ENCODE peak calls at places on chromosomes 4 and X, in four cellular contexts. U is lower lobe of right lung, P is colonic mucosa, J is left ventricle myocardium inferior. I is an unnamed sample.

GRCh38 chr4:182263562-182263961 is 20.4 kb downstream of the TENM3 start:
- DNase-seq in U (no peak), J (no peak), P (no peak), I (no peak)

GRCh38 chrX:68989865-68990606 is 161.2 kb downstream of the EFNB1 start:
- DNase-seq in U (no peak), J (no peak), P (no peak), I (no peak)

GRCh38 chr4:155085843-155086530 is 122.4 kb upstream of the NPY2R start:
- DNase-seq in J (no peak), U (no peak), P (no peak), I (no peak)

GRCh38 chr4:100657187-100657586 is 139.4 kb upstream of the EMCN start:
- DNase-seq in P (no peak), J (no peak), U (no peak), I (no peak)

GRCh38 chrX:45747905-45748304 is 547.2 kb upstream of the DIPK2B start:
- DNase-seq in P (no peak), J (no peak), U (no peak), I (no peak)

GRCh38 chr4:7394681-7395451 is 39.9 kb downstream of the PSAPL1 start:
- DNase-seq in U (peak), P (no peak), J (no peak), I (peak)

GRCh38 chr4:175459571-175459970 is 352.5 kb downstream of the GPM6A start:
- DNase-seq in P (no peak), U (no peak), J (no peak), I (no peak)

GRCh38 chr4:140691369-140691768 is 64.8 kb downstream of the TBC1D9 start:
- DNase-seq in J (no peak), U (no peak), P (no peak), I (no peak)

GRCh38 chr4:6963139-6963611 is 53.5 kb downstream of the TBC1D14 start:
- DNase-seq in U (no peak), J (no peak), P (no peak), I (no peak)

GRCh38 chr4:74446896-74447295 is 2.0 kb downstream of the AREG start:
- DNase-seq in U (no peak), J (no peak), P (no peak), I (no peak)

GRCh38 chrX:96692454-96692853 is 7.8 kb downstream of the DIAPH2 start:
- DNase-seq in P (no peak), U (no peak), J (no peak), I (no peak)

GRCh38 chrX:129748265-129748664 is 9.5 kb downstream of the XPNPEP2 start:
- DNase-seq in P (no peak), U (no peak), J (no peak), I (no peak)

GRCh38 chr4:62191446-62191845 is 991.3 kb downstream of the ADGRL3 start:
- DNase-seq in P (no peak), U (no peak), J (no peak), I (no peak)

GRCh38 chrX:71911731-71912050 is 1.0 kb downstream of the NHSL2 start:
- DNase-seq in J (no peak), U (no peak), P (no peak), I (no peak)

GRCh38 chrX:17226736-17227135 is 148.3 kb upstream of the NHS start:
- DNase-seq in U (no peak), J (no peak), P (no peak), I (no peak)

GRCh38 chr4:1825326-1825725 is 30.6 kb downstream of the LETM1 start:
- DNase-seq in U (no peak), J (no peak), P (no peak), I (no peak)

GRCh38 chrX:122622800-122623199 is 561.3 kb upstream of the GRIA3 start:
- DNase-seq in P (no peak), J (no peak), U (no peak), I (no peak)

GRCh38 chrX:123184858-123185251 is 777 bp downstream of the GRIA3 start:
- DNase-seq in P (peak), U (no peak), J (no peak), I (no peak)

GRCh38 chr4:167897116-167897515 is 195.2 kb upstream of the ANXA10 start:
- DNase-seq in U (no peak), J (no peak), P (no peak), I (no peak)

DNA sequence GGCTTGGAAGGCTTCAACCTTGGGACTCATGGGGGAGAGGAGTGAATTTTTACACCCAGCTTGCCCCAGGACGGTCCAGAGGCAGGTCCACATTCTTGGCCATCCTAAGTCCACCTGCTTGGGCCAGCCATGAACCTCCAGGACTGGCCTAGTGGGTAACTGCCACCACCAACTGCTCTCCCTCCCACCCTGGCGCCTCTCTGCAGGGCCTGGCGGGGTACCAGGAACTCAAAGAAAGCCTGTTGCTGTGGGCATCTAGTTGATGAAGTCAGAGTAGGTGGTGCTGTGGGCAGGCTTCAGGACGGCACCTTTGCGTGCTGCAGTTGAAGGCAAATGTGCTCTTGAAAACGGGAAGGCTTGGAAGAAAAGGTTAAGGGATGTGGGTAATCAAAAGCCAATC is 12.0 kb downstream of the BCOR start:
- DNase-seq in U (no peak), J (no peak), P (no peak), I (no peak)
- H3K27ac ChIP-seq in U (no peak), J (no peak), P (no peak), I (peak)

GRCh38 chrX:132480581-132481203 is 8.1 kb downstream of the MBNL3 start:
- DNase-seq in P (peak), J (no peak), U (peak), I (no peak)
- H3K4me3 ChIP-seq in P (peak), J (peak), U (peak), I (peak)

DNA sequence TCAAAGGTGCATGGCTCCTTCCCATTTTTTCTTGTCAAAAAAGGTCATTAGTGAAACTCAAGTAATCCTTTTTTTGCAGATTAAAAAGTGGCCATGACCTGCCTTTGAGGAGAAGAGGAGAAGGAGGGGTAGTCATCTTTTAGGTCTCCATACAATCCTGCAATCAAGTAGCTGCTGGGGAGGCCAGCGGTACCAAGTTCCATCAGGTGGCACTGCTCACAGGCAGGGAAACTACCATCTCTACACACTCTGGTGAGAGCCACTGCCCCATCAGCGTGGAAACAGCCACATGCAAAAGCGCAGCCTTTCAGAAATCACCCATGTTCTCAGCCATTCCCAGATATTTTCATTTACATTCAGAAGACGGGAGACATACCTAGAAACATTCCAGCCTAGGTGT is 162.0 kb downstream of the TSPAN5 start:
- DNase-seq in P (no peak), J (no peak), U (no peak), I (no peak)
- TF ChIP-seq CTCF in P (no peak), J (no peak), U (no peak), I (no peak)

DNA sequence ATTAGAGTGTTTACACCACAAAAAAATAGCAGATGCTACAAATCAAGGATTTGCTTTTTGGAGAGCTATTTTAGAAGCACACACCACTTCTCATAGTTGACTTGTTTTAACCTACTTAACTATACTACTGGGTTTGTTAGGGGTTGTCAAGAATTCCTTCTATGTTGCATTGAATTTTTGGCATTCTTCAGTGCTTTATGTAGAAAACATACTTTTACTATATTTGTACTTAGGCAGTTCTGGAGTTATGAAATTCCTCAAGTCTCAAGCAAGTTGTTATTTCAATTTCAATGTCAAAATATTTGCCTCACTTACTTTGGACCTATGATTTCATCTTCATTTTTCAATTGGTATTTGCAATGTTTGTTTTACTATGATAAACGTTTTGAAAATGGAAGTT is 449.6 kb downstream of the GLUD2 start:
- DNase-seq in J (no peak), P (no peak), U (no peak), I (no peak)
- H3K27ac ChIP-seq in J (no peak), P (no peak), U (no peak), I (no peak)

DNA sequence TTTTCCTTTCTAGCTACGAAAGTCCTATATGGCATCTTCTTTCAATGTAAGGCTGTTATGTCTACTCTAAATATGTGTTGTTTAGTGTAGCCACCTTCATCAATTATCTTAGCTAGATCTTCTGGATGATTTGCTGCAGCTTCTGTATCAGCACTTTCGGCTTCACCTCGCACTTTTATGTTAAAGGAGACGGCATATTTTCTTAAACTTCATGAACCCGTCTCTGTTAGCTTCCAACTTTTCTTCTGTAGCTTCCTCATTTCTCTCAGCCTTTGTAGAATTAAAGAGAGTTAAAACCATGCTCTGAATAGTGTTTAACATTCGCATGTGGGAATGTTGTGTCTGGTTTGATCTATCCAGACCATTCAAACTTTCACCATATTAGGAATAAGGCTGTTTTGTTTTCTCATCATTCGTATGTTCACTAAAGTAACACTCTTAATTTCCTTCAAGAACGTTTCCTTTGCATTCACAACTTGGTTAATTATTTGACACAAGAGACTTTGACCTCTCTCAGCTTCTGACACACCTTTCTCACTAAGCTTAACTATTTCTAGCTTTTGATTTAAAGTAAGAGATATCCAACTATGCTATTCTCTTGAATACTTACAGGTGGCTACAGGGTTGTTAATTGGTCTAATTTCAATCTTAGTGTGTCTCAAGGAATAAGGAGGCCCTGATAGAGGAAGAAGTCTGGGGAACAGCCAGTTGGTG is 476.8 kb downstream of the GABRG1 start:
- DNase-seq in P (no peak), U (no peak), J (no peak), I (no peak)
- H3K4me3 ChIP-seq in P (peak), U (no peak), J (no peak), I (no peak)

GRCh38 chr4:115090483-115091075 is 22.8 kb downstream of the NDST4 start:
- DNase-seq in P (no peak), U (no peak), J (no peak), I (no peak)
- TF ChIP-seq CTCF in P (peak), U (peak), J (peak), I (peak)

GRCh38 chr4:153467154-153467896 is 1.2 kb downstream of the TMEM131L start:
- DNase-seq in P (peak), J (peak), U (peak), I (no peak)
- H3K27ac ChIP-seq in P (peak), J (peak), U (peak), I (peak)

GRCh38 chr4:81019016-81019415 is 11.5 kb upstream of the BMP3 start:
- DNase-seq in U (no peak), J (no peak), P (peak), I (no peak)

GRCh38 chr4:81021995-81022394 is 8.5 kb upstream of the BMP3 start:
- DNase-seq in P (no peak), J (no peak), U (no peak), I (no peak)

GRCh38 chr4:81021526-81021944 is 9.0 kb upstream of the BMP3 start:
- DNase-seq in J (no peak), U (no peak), P (peak), I (no peak)
- H3K4me3 ChIP-seq in J (no peak), U (no peak), P (no peak), I (no peak)

GRCh38 chrX:131821945-131822622 is 201.0 kb upstream of the STK26 start:
- DNase-seq in P (peak), U (no peak), J (no peak), I (peak)
- TF ChIP-seq CTCF in P (no peak), U (no peak), J (no peak), I (peak)

I was measured in coronary artery.